ENCODE peak calls at places on chromosomes 12 and 14, in seven cellular contexts. E is ovary; O is MM.1S; D is sigmoid colon; S is upper lobe of right lung; H is CD8-positive, alpha-beta T cell; V is BJ. W is an unnamed sample.

GRCh38 chr12:62910549-62911169 is 24.3 kb downstream of the PPM1H start:
- DNase-seq in V (no peak), O (no peak), S (no peak), E (no peak), H (no peak), D (no peak), W (no peak)

GRCh38 chr12:15603461-15604085 is 185.6 kb downstream of the EPS8 start:
- DNase-seq in V (no peak), H (no peak), O (no peak), E (no peak), S (no peak), D (no peak), W (no peak)

GRCh38 chr14:37202812-37203211 is 5.1 kb downstream of the MIPOL1 start:
- DNase-seq in S (no peak), V (no peak), O (no peak), E (no peak), H (no peak), D (no peak), W (no peak)

GRCh38 chr12:108468149-108468968 is 46.7 kb upstream of the FICD start:
- DNase-seq in V (no peak), D (no peak), S (no peak), E (no peak), H (no peak), O (peak), W (no peak)

GRCh38 chr14:71668186-71668912 is 263.9 kb upstream of the RGS6 start:
- DNase-seq in V (no peak), D (no peak), E (no peak), H (no peak), O (no peak), S (no peak), W (no peak)

GRCh38 chr12:131944601-131945251 is 5.0 kb upstream of the EP400 start:
- DNase-seq in V (no peak), D (peak), E (peak), O (no peak), S (peak), H (no peak), W (peak)

GRCh38 chr12:98653866-98654493 is 8.9 kb downstream of the APAF1 start:
- DNase-seq in E (no peak), D (no peak), V (no peak), O (peak), S (no peak), H (no peak), W (no peak)

GRCh38 chr12:109115758-109116610 is at the start of gene ACACB:
- DNase-seq in S (peak), E (peak), V (no peak), O (no peak), D (peak), H (no peak), W (no peak)

GRCh38 chr14:74611672-74612345 is at the start of gene LTBP2:
- DNase-seq in O (no peak), D (no peak), S (no peak), H (peak), V (no peak), E (peak), W (no peak)

GRCh38 chr14:55430024-55430690 is 10.3 kb downstream of the TBPL2 start:
- DNase-seq in E (no peak), H (peak), O (peak), D (no peak), V (peak), S (no peak), W (no peak)

GRCh38 chr12:6632026-6632978 is 3.5 kb downstream of the LPAR5 start:
- DNase-seq in H (peak), D (no peak), E (no peak), O (no peak), S (no peak), V (no peak), W (no peak)

GRCh38 chr14:77086017-77086727 is 11.9 kb upstream of the CIPC start:
- DNase-seq in D (no peak), H (no peak), S (no peak), V (no peak), O (peak), E (no peak), W (peak)

GRCh38 chr12:9066755-9067433 is 48.8 kb downstream of the A2M start:
- DNase-seq in V (no peak), H (no peak), D (no peak), O (no peak), S (no peak), E (no peak), W (no peak)

GRCh38 chr12:130127909-130128763 is 34.1 kb upstream of the FZD10 start:
- DNase-seq in O (no peak), S (no peak), E (peak), D (peak), V (no peak), H (no peak), W (peak)

GRCh38 chr12:107553211-107553765 is 132.3 kb upstream of the PWP1 start:
- DNase-seq in S (no peak), V (no peak), O (no peak), E (no peak), D (no peak), H (peak), W (no peak)

GRCh38 chr14:94028450-94028826 is 2.3 kb downstream of the OTUB2 start:
- DNase-seq in S (no peak), O (no peak), V (no peak), H (no peak), E (no peak), D (no peak), W (no peak)

GRCh38 chr14:104700747-104701215 is 11.4 kb downstream of the INF2 start:
- DNase-seq in H (no peak), E (no peak), S (no peak), D (no peak), V (no peak), O (no peak), W (no peak)

GRCh38 chr14:20356422-20356821 is 13.0 kb downstream of the PARP2 start:
- DNase-seq in E (no peak), H (no peak), D (no peak), O (no peak), S (no peak), V (no peak), W (no peak)

GRCh38 chr12:100484178-100484886 is 10.7 kb downstream of the NR1H4 start:
- DNase-seq in H (no peak), S (no peak), D (no peak), V (no peak), E (no peak), O (no peak), W (no peak)

GRCh38 chr12:48459259-48459658 is 13.1 kb upstream of the ANP32D start:
- DNase-seq in V (no peak), E (no peak), O (no peak), S (no peak), D (no peak), H (no peak), W (no peak)

GRCh38 chr14:104536942-104537612 is 42.5 kb upstream of the C14orf180 start:
- DNase-seq in S (no peak), D (peak), H (no peak), E (no peak), O (no peak), V (no peak), W (peak)

GRCh38 chr14:69543341-69544249 is 31.1 kb downstream of the CCDC177 start:
- DNase-seq in H (peak), V (no peak), D (no peak), E (no peak), S (peak), O (no peak), W (peak)

GRCh38 chr12:61896436-61896835 is 363.8 kb upstream of the USP15 start:
- DNase-seq in O (no peak), V (no peak), H (no peak), E (no peak), D (no peak), S (no peak), W (no peak)

GRCh38 chr12:749871-750270 is 2.5 kb upstream of the WNK1 start:
- DNase-seq in S (no peak), D (no peak), O (no peak), V (no peak), E (no peak), H (no peak), W (no peak)

GRCh38 chr12:114777052-114777451 is 93.1 kb upstream of the TBX3 start:
- DNase-seq in D (no peak), H (no peak), E (no peak), V (no peak), O (no peak), S (no peak), W (no peak)

GRCh38 chr14:37585971-37586759 is 8.9 kb downstream of the FOXA1 start:
- DNase-seq in S (no peak), H (no peak), O (no peak), E (no peak), D (no peak), V (no peak), W (no peak)

GRCh38 chr14:60327447-60328331 is 78.7 kb downstream of the PPM1A start:
- DNase-seq in O (peak), H (peak), D (no peak), E (no peak), S (peak), V (no peak), W (no peak)

GRCh38 chr12:45930369-45930768 is 60.0 kb downstream of the SCAF11 start:
- DNase-seq in D (no peak), V (no peak), S (no peak), E (no peak), H (no peak), O (no peak), W (no peak)

GRCh38 chr14:104805326-104805678 is 4.4 kb downstream of the ZBTB42 start:
- DNase-seq in S (no peak), O (no peak), E (peak), H (no peak), V (no peak), D (no peak), W (no peak)

GRCh38 chr12:54021006-54021405 is 7.2 kb upstream of the HOXC6 start:
- DNase-seq in H (no peak), V (no peak), E (peak), D (no peak), S (no peak), O (no peak), W (no peak)

GRCh38 chr12:124437621-124438414 is 129.6 kb downstream of the NCOR2 start:
- DNase-seq in D (no peak), E (no peak), H (no peak), S (no peak), V (no peak), O (no peak), W (no peak)

GRCh38 chr14:68426661-68427549 is 366.0 kb downstream of the ZFP36L1 start:
- DNase-seq in O (no peak), V (no peak), H (no peak), D (no peak), E (no peak), S (no peak), W (no peak)

GRCh38 chr12:110932048-110932447 is 11.7 kb upstream of the MYL2 start:
- DNase-seq in S (no peak), H (no peak), V (no peak), O (no peak), D (no peak), E (no peak), W (no peak)

GRCh38 chr14:80996049-80996901 is 40.9 kb downstream of the TSHR start:
- DNase-seq in O (peak), D (no peak), S (no peak), V (peak), E (no peak), H (no peak), W (no peak)

GRCh38 chr12:86122846-86123468 is 133.2 kb downstream of the MGAT4C start:
- DNase-seq in H (no peak), O (no peak), D (no peak), E (no peak), V (no peak), S (no peak), W (no peak)

GRCh38 chr12:31226639-31227038 is 99.3 kb downstream of the SINHCAF start:
- DNase-seq in E (no peak), H (no peak), D (no peak), S (no peak), O (no peak), V (no peak), W (no peak)

GRCh38 chr14:74763803-74764531 is 851 bp downstream of the YLPM1 start:
- DNase-seq in E (no peak), H (no peak), S (no peak), D (peak), V (no peak), O (no peak), W (no peak)

GRCh38 chr12:45040977-45041376 is 9.9 kb downstream of the DBX2 start:
- DNase-seq in H (no peak), S (no peak), D (no peak), V (no peak), E (no peak), O (no peak), W (no peak)

GRCh38 chr12:5184159-5184558 is 140.5 kb downstream of the KCNA5 start:
- DNase-seq in D (no peak), S (no peak), H (no peak), O (no peak), V (no peak), E (no peak), W (no peak)

GRCh38 chr12:2052861-2053674 is at the start of gene CACNA1C:
- DNase-seq in H (no peak), S (no peak), E (peak), D (peak), V (no peak), O (peak), W (no peak)

GRCh38 chr12:2054091-2055018 is 1.6 kb downstream of the CACNA1C start:
- DNase-seq in D (peak), V (no peak), H (no peak), E (peak), S (no peak), O (no peak), W (peak)

GRCh38 chr12:2049604-2050540 is 2.9 kb upstream of the CACNA1C start:
- DNase-seq in E (no peak), S (no peak), H (no peak), V (no peak), O (peak), D (no peak), W (no peak)

GRCh38 chr12:2053675-2054070 is 886 bp downstream of the CACNA1C start:
- DNase-seq in E (peak), D (peak), V (no peak), O (no peak), S (no peak), H (no peak), W (no peak)

GRCh38 chr12:2051700-2052625 is 824 bp upstream of the CACNA1C start:
- DNase-seq in S (no peak), D (no peak), V (no peak), O (no peak), E (no peak), H (no peak), W (no peak)
- H3K4me3 ChIP-seq in S (peak), D (peak), V (peak), O (peak), E (peak), H (no peak), W (peak)

GRCh38 chr14:72920008-72920407 is 6.3 kb upstream of the DCAF4 start:
- DNase-seq in O (no peak), S (no peak), D (no peak), V (no peak), H (no peak), E (no peak), W (no peak)
- TF ChIP-seq CTCF in O (no peak), S (no peak), D (no peak), V (no peak), H (no peak), E (no peak), W (no peak)

GRCh38 chr14:21917699-21918436 is 244.2 kb upstream of the OR4E1 start:
- DNase-seq in H (peak), D (no peak), O (peak), V (no peak), E (no peak), S (no peak), W (no peak)
- H3K4me3 ChIP-seq in H (peak), D (peak), O (peak), V (no peak), E (no peak), S (no peak), W (peak)

DNA sequence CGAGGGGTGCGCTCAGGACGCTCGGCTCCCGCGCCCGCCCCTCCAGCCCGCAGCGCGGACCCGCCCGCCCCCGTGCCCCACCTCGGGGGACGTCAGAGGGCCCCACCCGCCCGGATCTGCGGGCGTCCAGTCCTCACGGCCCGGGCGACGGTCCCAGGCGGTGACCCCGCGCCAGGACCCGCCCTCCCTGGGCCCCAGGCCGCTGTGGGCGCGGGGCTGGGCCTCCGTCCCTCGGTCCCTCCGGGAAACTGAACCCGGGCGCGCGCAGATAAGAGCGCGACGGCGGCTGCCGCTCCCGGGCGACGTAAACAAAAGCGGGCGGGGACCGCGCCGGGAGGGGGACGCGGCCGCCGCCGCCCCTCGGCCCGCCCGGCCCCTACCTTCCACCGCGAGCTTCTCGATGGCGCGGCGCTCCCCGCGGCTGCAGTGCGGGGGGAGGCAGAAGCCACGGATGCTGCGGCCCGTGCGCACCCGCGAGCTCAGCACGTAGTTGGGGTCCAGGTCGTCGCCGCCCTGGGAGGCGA is 1.1 kb downstream of the CKB start:
- DNase-seq in H (no peak), V (no peak), S (no peak), E (peak), O (no peak), D (no peak), W (no peak)
- TF ChIP-seq CTCF in H (peak), V (no peak), S (no peak), E (no peak), O (no peak), D (no peak), W (no peak)

GRCh38 chr12:3704512-3705348 is 48.2 kb downstream of the CRACR2A start:
- DNase-seq in H (no peak), S (no peak), V (no peak), O (peak), E (no peak), D (no peak), W (no peak)
- H3K4me3 ChIP-seq in H (no peak), S (peak), V (no peak), O (peak), E (no peak), D (peak), W (peak)

GRCh38 chr14:65790185-65790815 is 377.8 kb downstream of the FUT8 start:
- DNase-seq in V (no peak), S (no peak), D (no peak), H (no peak), O (no peak), E (no peak), W (no peak)

GRCh38 chr14:65788876-65789859 is 376.6 kb downstream of the FUT8 start:
- DNase-seq in H (no peak), S (no peak), O (no peak), D (no peak), V (no peak), E (no peak), W (no peak)

GRCh38 chr14:65784574-65784973 is 372.0 kb downstream of the FUT8 start:
- DNase-seq in S (no peak), D (no peak), O (no peak), V (no peak), E (no peak), H (no peak), W (no peak)

GRCh38 chr14:65783576-65783975 is 371.0 kb downstream of the FUT8 start:
- DNase-seq in H (no peak), O (no peak), D (no peak), V (no peak), S (no peak), E (no peak), W (no peak)

DNA sequence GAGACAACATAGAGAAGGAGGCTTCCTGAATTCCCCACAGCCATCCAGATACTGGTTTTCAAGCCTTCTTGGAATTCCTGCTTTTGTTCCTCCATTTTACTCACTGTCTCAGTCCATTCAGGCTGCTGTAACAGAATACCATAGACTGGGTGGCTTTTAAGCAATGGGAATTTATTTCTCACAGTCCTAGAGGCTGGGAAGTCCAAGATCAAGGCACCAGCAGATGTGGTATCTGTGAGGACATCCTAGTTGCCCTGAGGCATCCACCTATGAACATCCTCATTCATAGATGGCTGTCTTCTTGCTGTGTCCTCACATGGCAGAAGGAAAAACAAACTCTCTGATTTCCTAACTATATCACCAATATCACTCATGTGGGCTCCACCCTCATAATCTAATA is 374.9 kb downstream of the FUT8 start:
- DNase-seq in S (no peak), D (no peak), E (no peak), V (no peak), O (no peak), H (no peak), W (no peak)
- TF ChIP-seq CTCF in S (no peak), D (no peak), E (no peak), V (no peak), O (no peak), H (no peak), W (no peak)

GRCh38 chr12:22935501-22935900 is 310.5 kb downstream of the ETNK1 start:
- DNase-seq in H (no peak), D (no peak), E (no peak), S (no peak), O (no peak), V (no peak), W (no peak)

GRCh38 chr12:22938323-22938722 is 313.4 kb downstream of the ETNK1 start:
- DNase-seq in H (no peak), S (no peak), E (no peak), O (peak), V (no peak), D (no peak), W (no peak)

DNA sequence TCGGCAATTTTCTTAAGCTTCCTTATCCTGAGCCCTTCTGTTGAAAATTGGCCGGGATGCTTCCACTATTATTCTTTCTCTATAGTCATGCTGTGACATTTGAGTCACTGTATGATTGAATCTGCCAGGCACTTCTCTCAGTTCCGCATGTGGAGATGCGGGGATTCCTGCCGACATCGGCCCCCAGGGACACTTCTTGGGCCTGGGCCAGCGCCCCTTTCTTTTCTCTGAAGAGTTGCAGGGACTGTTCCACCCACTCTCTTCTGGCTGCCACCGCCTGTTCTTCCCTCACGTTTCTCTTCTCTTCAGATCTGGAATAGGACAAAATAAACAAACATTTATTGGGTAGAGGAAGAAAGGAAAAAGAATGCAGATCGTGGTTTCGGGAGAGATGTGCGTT is 310.1 kb downstream of the ETNK1 start:
- DNase-seq in H (no peak), E (no peak), D (no peak), O (no peak), S (no peak), V (no peak), W (no peak)
- H3K4me3 ChIP-seq in H (no peak), E (no peak), D (no peak), O (no peak), S (no peak), V (no peak), W (peak)